ENCODE peak calls at places on chromosomes 2 and 18, in four cellular contexts. L is K562, Z is HCT116, S is HepG2. F is an unnamed sample.

GRCh38 chr2:85792783-85793441 is 39.1 kb downstream of the ATOH8 start:
- DNase-seq in S (no peak), Z (no peak), L (no peak), F (no peak)

GRCh38 chr2:6780765-6781274 is 84.9 kb downstream of the CMPK2 start:
- DNase-seq in Z (no peak), S (no peak), L (no peak), F (no peak)

GRCh38 chr18:36162981-36163380 is 24.3 kb upstream of the MOCOS start:
- DNase-seq in Z (no peak), L (no peak), S (no peak), F (no peak)

GRCh38 chr2:38835015-38835601 is 40.6 kb downstream of the DHX57 start:
- DNase-seq in S (peak; percentile 55), L (no peak), Z (peak; percentile 19), F (no peak)

GRCh38 chr2:174322139-174322538 is 12.6 kb upstream of the SP9 start:
- DNase-seq in L (peak; percentile 53), S (no peak), Z (no peak), F (no peak)

GRCh38 chr2:68734688-68735525 is at the start of gene ARHGAP25:
- DNase-seq in S (no peak), L (no peak), Z (no peak), F (no peak)

GRCh38 chr2:134408386-134408785 is 154.5 kb downstream of the MGAT5 start:
- DNase-seq in Z (no peak), S (no peak), L (no peak), F (no peak)

GRCh38 chr2:31324000-31324633 is 90.2 kb downstream of the EHD3 start:
- DNase-seq in Z (no peak), L (no peak), S (no peak), F (no peak)

GRCh38 chr2:21148718-21149117 is 24.9 kb downstream of the TDRD15 start:
- DNase-seq in Z (no peak), L (no peak), S (no peak), F (no peak)

GRCh38 chr2:165573534-165574461 is 104.3 kb downstream of the CSRNP3 start:
- DNase-seq in L (no peak), S (peak; percentile 78), Z (no peak), F (peak; percentile 71)

GRCh38 chr2:54859997-54860701 is 136.7 kb downstream of the EML6 start:
- DNase-seq in Z (no peak), S (no peak), L (no peak), F (no peak)

GRCh38 chr2:186426153-186427016 is 59.7 kb upstream of the ZC3H15 start:
- DNase-seq in S (peak; percentile 46), Z (no peak), L (no peak), F (no peak)

GRCh38 chr2:171225302-171225980 is 64.7 kb upstream of the TLK1 start:
- DNase-seq in S (peak; percentile 57), L (no peak), Z (peak; percentile 88), F (no peak)

GRCh38 chr18:3998698-3999333 is 456.3 kb downstream of the DLGAP1 start:
- DNase-seq in Z (peak; percentile 43), S (peak; percentile 14), L (peak; percentile 20), F (no peak)

GRCh38 chr2:239399404-239399999 is 1.3 kb downstream of the HDAC4 start:
- DNase-seq in L (no peak), Z (no peak), S (peak; percentile 75), F (no peak)

GRCh38 chr2:181785677-181786344 is 105.5 kb upstream of the NEUROD1 start:
- DNase-seq in L (no peak), S (no peak), Z (peak; percentile 78), F (no peak)

GRCh38 chr18:49612515-49613033 is 50.7 kb downstream of the LIPG start:
- DNase-seq in S (no peak), L (no peak), Z (no peak), F (no peak)

GRCh38 chr18:58847383-58848071 is 17.1 kb upstream of the ZNF532 start:
- DNase-seq in Z (no peak), L (no peak), S (no peak), F (peak; percentile 94)

GRCh38 chr2:25226827-25227226 is 58.4 kb upstream of the POMC start:
- DNase-seq in L (peak; percentile 49), S (no peak), Z (no peak), F (no peak)

GRCh38 chr2:29902356-29902755 is 19.0 kb downstream of the ALK start:
- DNase-seq in Z (no peak), L (no peak), S (no peak), F (no peak)

GRCh38 chr2:171490577-171490976 is 31.7 kb upstream of the CYBRD1 start:
- DNase-seq in Z (no peak), S (no peak), L (no peak), F (no peak)

GRCh38 chr18:50819027-50819726 is 639 bp downstream of the MRO start:
- DNase-seq in Z (no peak), L (no peak), S (peak; percentile 56), F (peak; percentile 47)

GRCh38 chr2:228377533-228377932 is 196.0 kb upstream of the SPHKAP start:
- DNase-seq in L (no peak), Z (no peak), S (no peak), F (no peak)

GRCh38 chr2:187078297-187078696 is 229.3 kb upstream of the ZSWIM2 start:
- DNase-seq in S (peak; percentile 23), Z (no peak), L (no peak), F (no peak)

GRCh38 chr2:32284321-32284720 is 6.6 kb downstream of the YIPF4 start:
- DNase-seq in L (no peak), Z (no peak), S (no peak), F (no peak)

GRCh38 chr2:149817206-149817605 is 229.6 kb upstream of the MMADHC start:
- DNase-seq in S (no peak), L (no peak), Z (no peak), F (no peak)

GRCh38 chr2:200042102-200042735 is 86.8 kb downstream of the MAIP1 start:
- DNase-seq in L (no peak), S (no peak), Z (no peak), F (no peak)
- TF ChIP-seq FOSL1 in L (no peak), S (no peak), Z (no peak), F (no peak)

GRCh38 chr2:46318579-46319460 is 21.6 kb downstream of the EPAS1 start:
- DNase-seq in Z (no peak), S (no peak), L (no peak), F (no peak)
- H3K79me2 ChIP-seq in Z (peaks cover 5% of the 10 kb centered on the region), S (peaks cover 99% of the 10 kb centered on the region), L (peaks cover 4% of the 10 kb centered on the region), F (no peaks in the 10 kb centered on the region)

GRCh38 chr18:30439174-30439573 is 603.4 kb downstream of the DSC3 start:
- DNase-seq in S (no peak), Z (no peak), L (peak; percentile 10), F (no peak)
- TF ChIP-seq FOSL1 in S (no peak), Z (no peak), L (no peak), F (no peak)

GRCh38 chr2:108604196-108604595 is 69.9 kb downstream of the LIMS1 start:
- DNase-seq in L (no peak), S (no peak), Z (no peak), F (no peak)
- H3K79me2 ChIP-seq in L (peaks cover 91% of the 10 kb centered on the region), S (peaks cover 44% of the 10 kb centered on the region), Z (peaks cover 29% of the 10 kb centered on the region), F (peaks cover 14% of the 10 kb centered on the region)

DNA sequence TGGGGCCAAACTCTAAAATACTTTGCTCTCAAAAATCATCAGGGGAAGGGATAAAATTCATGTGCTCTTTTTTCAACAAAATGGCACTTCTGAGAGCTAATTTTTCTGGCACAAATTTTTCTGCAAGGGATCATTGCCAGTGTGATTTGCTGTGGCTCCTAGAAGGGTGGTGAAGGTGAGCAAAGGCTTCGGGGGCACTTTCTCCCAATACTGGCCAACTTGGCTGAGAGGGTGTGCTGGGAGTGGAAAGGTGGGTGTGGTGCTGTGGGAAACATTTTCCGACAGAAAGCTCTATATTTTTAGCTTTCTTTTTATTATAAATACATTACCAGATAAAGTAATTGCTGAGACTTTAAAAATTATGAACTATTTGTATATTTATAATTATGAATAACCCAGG is 419 bp downstream of the SMYD1 start:
- DNase-seq in L (no peak), S (no peak), Z (no peak), F (no peak)
- TF ChIP-seq FOSL1 in L (no peak), S (no peak), Z (no peak), F (no peak)